ENCODE peak calls at places on chromosome 5, in five cellular contexts. One of them, this sample, is unnamed.

GRCh38 chr5:15463231-15463630 is 36.7 kb upstream of the FBXL7 start:
- DNase-seq in HepG2: no peak
- DNase-seq in Daoy: peak; percentile 5
- DNase-seq in ACHN: peak; percentile 33
- DNase-seq in hippocampal formation: no peak
- DNase-seq in this sample: no peak

GRCh38 chr5:83589786-83590185 is 118.2 kb downstream of the VCAN start:
- DNase-seq in HepG2: no peak
- DNase-seq in Daoy: no peak
- DNase-seq in ACHN: no peak
- DNase-seq in hippocampal formation: no peak
- DNase-seq in this sample: no peak

GRCh38 chr5:118553662-118554061 is 434.7 kb downstream of the DTWD2 start:
- DNase-seq in HepG2: no peak
- DNase-seq in Daoy: no peak
- DNase-seq in ACHN: peak; percentile 86
- DNase-seq in hippocampal formation: no peak
- DNase-seq in this sample: no peak

GRCh38 chr5:133392448-133392847 is 219.9 kb downstream of the FSTL4 start:
- DNase-seq in HepG2: no peak
- DNase-seq in Daoy: no peak
- DNase-seq in ACHN: no peak
- DNase-seq in hippocampal formation: no peak
- DNase-seq in this sample: no peak

GRCh38 chr5:94893404-94894145 is 275.1 kb downstream of the SLF1 start:
- DNase-seq in HepG2: no peak
- DNase-seq in Daoy: peak; percentile 7
- DNase-seq in ACHN: peak; percentile 7
- DNase-seq in hippocampal formation: peak; percentile 52
- DNase-seq in this sample: no peak

GRCh38 chr5:65837139-65837538 is 89.2 kb upstream of the ERBIN start:
- DNase-seq in HepG2: no peak
- DNase-seq in Daoy: no peak
- DNase-seq in ACHN: peak; percentile 17
- DNase-seq in hippocampal formation: no peak
- DNase-seq in this sample: no peak

GRCh38 chr5:154811653-154812465 is 38.5 kb downstream of the FAXDC2 start:
- DNase-seq in HepG2: peak; percentile 44
- DNase-seq in Daoy: peak; percentile 65
- DNase-seq in ACHN: peak; percentile 55
- DNase-seq in hippocampal formation: peak; percentile 24
- DNase-seq in this sample: no peak

GRCh38 chr5:141560725-141561483 is 57.9 kb downstream of the DIAPH1 start:
- DNase-seq in HepG2: peak; percentile 10
- DNase-seq in Daoy: peak; percentile 93
- DNase-seq in ACHN: peak; percentile 93
- DNase-seq in hippocampal formation: peak; percentile 94
- DNase-seq in this sample: peak; percentile 80

GRCh38 chr5:33558489-33558888 is 117.7 kb downstream of the TARS1 start:
- DNase-seq in HepG2: no peak
- DNase-seq in Daoy: no peak
- DNase-seq in ACHN: no peak
- DNase-seq in hippocampal formation: no peak
- DNase-seq in this sample: no peak

GRCh38 chr5:80034559-80034958 is 589 bp upstream of the THBS4 start:
- DNase-seq in HepG2: no peak
- DNase-seq in Daoy: no peak
- DNase-seq in ACHN: no peak
- DNase-seq in hippocampal formation: no peak
- DNase-seq in this sample: no peak

GRCh38 chr5:124634228-124634819 is 112.1 kb downstream of the ZNF608 start:
- DNase-seq in HepG2: peak; percentile 79
- DNase-seq in Daoy: no peak
- DNase-seq in ACHN: no peak
- DNase-seq in hippocampal formation: peak; percentile 59
- DNase-seq in this sample: no peak

GRCh38 chr5:177232761-177233160 is 70.8 kb downstream of the RAB24 start:
- DNase-seq in HepG2: no peak
- DNase-seq in Daoy: peak; percentile 33
- DNase-seq in ACHN: no peak
- DNase-seq in hippocampal formation: no peak
- DNase-seq in this sample: no peak

GRCh38 chr5:72325566-72326297 is 5.6 kb downstream of the PTCD2 start:
- DNase-seq in HepG2: no peak
- DNase-seq in Daoy: peak; percentile 63
- DNase-seq in ACHN: peak; percentile 15
- DNase-seq in hippocampal formation: peak; percentile 29
- DNase-seq in this sample: no peak

GRCh38 chr5:173981362-173981761 is 7.6 kb upstream of the C5orf47 start:
- DNase-seq in HepG2: no peak
- DNase-seq in Daoy: no peak
- DNase-seq in ACHN: no peak
- DNase-seq in hippocampal formation: no peak
- DNase-seq in this sample: no peak

GRCh38 chr5:115457574-115457973 is 87.0 kb downstream of the FEM1C start:
- DNase-seq in HepG2: no peak
- DNase-seq in Daoy: no peak
- DNase-seq in ACHN: peak; percentile 45
- DNase-seq in hippocampal formation: no peak
- DNase-seq in this sample: no peak

GRCh38 chr5:156295434-156295833 is 31.5 kb upstream of the SGCD start:
- DNase-seq in HepG2: no peak
- DNase-seq in Daoy: no peak
- DNase-seq in ACHN: no peak
- DNase-seq in hippocampal formation: no peak
- DNase-seq in this sample: no peak

GRCh38 chr5:168073991-168074800 is 217.2 kb upstream of the WWC1 start:
- DNase-seq in HepG2: no peak
- DNase-seq in Daoy: peak; percentile 61
- DNase-seq in ACHN: no peak
- DNase-seq in hippocampal formation: no peak
- DNase-seq in this sample: no peak

GRCh38 chr5:37792976-37793328 is 46.9 kb downstream of the GDNF start:
- DNase-seq in HepG2: no peak
- DNase-seq in Daoy: peak; percentile 77
- DNase-seq in ACHN: peak; percentile 79
- DNase-seq in hippocampal formation: no peak
- DNase-seq in this sample: no peak

GRCh38 chr5:43313854-43314457 is 744 bp upstream of the HMGCS1 start:
- DNase-seq in HepG2: no peak
- DNase-seq in Daoy: no peak
- DNase-seq in ACHN: peak; percentile 23
- DNase-seq in hippocampal formation: no peak
- DNase-seq in this sample: no peak

GRCh38 chr5:1666812-1667588 is 132.6 kb downstream of the MRPL36 start:
- DNase-seq in HepG2: no peak
- DNase-seq in Daoy: peak; percentile 63
- DNase-seq in ACHN: peak; percentile 58
- DNase-seq in hippocampal formation: peak; percentile 3
- DNase-seq in this sample: peak; percentile 40

GRCh38 chr5:142971296-142972013 is 201.3 kb downstream of the ARHGAP26 start:
- DNase-seq in HepG2: no peak
- DNase-seq in Daoy: no peak
- DNase-seq in ACHN: no peak
- DNase-seq in hippocampal formation: no peak
- DNase-seq in this sample: no peak

GRCh38 chr5:36739751-36740221 is 133.4 kb downstream of the SLC1A3 start:
- DNase-seq in HepG2: peak; percentile 39
- DNase-seq in Daoy: peak; percentile 80
- DNase-seq in ACHN: peak; percentile 71
- DNase-seq in hippocampal formation: peak; percentile 29
- DNase-seq in this sample: peak; percentile 73

GRCh38 chr5:139137703-139138102 is 60.5 kb downstream of the SIL1 start:
- DNase-seq in HepG2: peak; percentile 16
- DNase-seq in Daoy: peak; percentile 19
- DNase-seq in ACHN: peak; percentile 25
- DNase-seq in hippocampal formation: no peak
- DNase-seq in this sample: peak; percentile 47

GRCh38 chr5:93583525-93583798 is 440 bp downstream of the NR2F1 start:
- DNase-seq in HepG2: no peak
- DNase-seq in Daoy: no peak
- DNase-seq in ACHN: no peak
- DNase-seq in hippocampal formation: no peak
- DNase-seq in this sample: no peak

GRCh38 chr5:54551292-54551691 is 33.7 kb downstream of the SNX18 start:
- DNase-seq in HepG2: peak; percentile 15
- DNase-seq in Daoy: no peak
- DNase-seq in ACHN: no peak
- DNase-seq in hippocampal formation: no peak
- DNase-seq in this sample: no peak

GRCh38 chr5:161431963-161432362 is 114.6 kb downstream of the GABRB2 start:
- DNase-seq in HepG2: no peak
- DNase-seq in Daoy: no peak
- DNase-seq in ACHN: no peak
- DNase-seq in hippocampal formation: no peak
- DNase-seq in this sample: no peak

GRCh38 chr5:150570333-150570732 is 62.4 kb downstream of the NDST1 start:
- DNase-seq in HepG2: no peak
- DNase-seq in Daoy: no peak
- DNase-seq in ACHN: no peak
- DNase-seq in hippocampal formation: no peak
- DNase-seq in this sample: no peak

GRCh38 chr5:136208946-136209345 is 16.0 kb upstream of the SMIM32 start:
- DNase-seq in HepG2: no peak
- DNase-seq in Daoy: no peak
- DNase-seq in ACHN: no peak
- DNase-seq in hippocampal formation: no peak
- DNase-seq in this sample: no peak

This sample was measured in NCI-H187.